ENCODE peak calls at places on chromosomes 7 and 10, in seven cellular contexts. T is COR-L47, I is epithelial cell of esophagus, B is psoas muscle, J is uterus, D is fibroblast of the conjunctiva, X is IMR-90. L is an unnamed sample.

GRCh38 chr7:78983483-78983882 is 470.0 kb downstream of the MAGI2 start:
- DNase-seq in T (no peak), I (no peak), B (no peak), J (no peak), D (no peak), X (no peak), L (no peak)

GRCh38 chr10:46286991-46287693 is at the start of gene ANTXRL:
- DNase-seq in T (no peak), I (no peak), B (no peak), J (peak), D (no peak), X (no peak), L (no peak)

GRCh38 chr10:108375691-108376090 is 1211.2 kb upstream of the SORCS1 start:
- DNase-seq in T (no peak), I (peak), B (no peak), J (no peak), D (peak), X (no peak), L (peak)

GRCh38 chr7:30828591-30828990 is 57.4 kb downstream of the MINDY4 start:
- DNase-seq in T (no peak), I (no peak), B (no peak), J (no peak), D (no peak), X (no peak), L (no peak)

GRCh38 chr7:22445140-22445722 is 54.8 kb downstream of the STEAP1B start:
- DNase-seq in T (no peak), I (peak), B (peak), J (peak), D (no peak), X (peak), L (no peak)

GRCh38 chr10:34109952-34110702 is 705.0 kb downstream of the PARD3 start:
- DNase-seq in T (no peak), I (peak), B (no peak), J (no peak), D (no peak), X (peak), L (peak)

GRCh38 chr10:30510932-30511700 is 77.1 kb downstream of the MAP3K8 start:
- DNase-seq in T (no peak), I (no peak), B (no peak), J (no peak), D (no peak), X (no peak), L (no peak)

GRCh38 chr7:25779002-25779546 is 372.9 kb upstream of the NFE2L3 start:
- DNase-seq in T (no peak), I (no peak), B (no peak), J (no peak), D (no peak), X (no peak), L (no peak)

GRCh38 chr7:39683216-39683845 is 60.0 kb downstream of the RALA start:
- DNase-seq in T (no peak), I (peak), B (no peak), J (no peak), D (no peak), X (peak), L (peak)

GRCh38 chr10:13673165-13673564 is 86.4 kb downstream of the PRPF18 start:
- DNase-seq in T (no peak), I (no peak), B (no peak), J (no peak), D (no peak), X (no peak), L (no peak)

GRCh38 chr7:134293029-134293740 is 23.5 kb downstream of the SLC35B4 start:
- DNase-seq in T (no peak), I (no peak), B (no peak), J (no peak), D (no peak), X (no peak), L (no peak)

GRCh38 chr7:138072726-138073125 is 3.5 kb upstream of the AKR1D1 start:
- DNase-seq in T (no peak), I (no peak), B (no peak), J (no peak), D (no peak), X (no peak), L (no peak)

GRCh38 chr10:121592155-121592890 is 5.9 kb downstream of the FGFR2 start:
- DNase-seq in T (no peak), I (peak), B (no peak), J (no peak), D (no peak), X (no peak), L (no peak)

GRCh38 chr7:122137291-122138077 is 6.6 kb downstream of the AASS start:
- DNase-seq in T (no peak), I (peak), B (no peak), J (no peak), D (peak), X (peak), L (peak)

GRCh38 chr7:142807855-142808460 is 37.2 kb downstream of the PRSS2 start:
- DNase-seq in T (no peak), I (no peak), B (no peak), J (no peak), D (no peak), X (peak), L (peak)

GRCh38 chr10:71742301-71743098 is 22.9 kb upstream of the C10orf105 start:
- DNase-seq in T (no peak), I (no peak), B (no peak), J (no peak), D (no peak), X (no peak), L (no peak)

GRCh38 chr10:113454341-113455061 is 98.4 kb upstream of the HABP2 start:
- DNase-seq in T (peak), I (peak), B (peak), J (peak), D (no peak), X (peak), L (peak)

GRCh38 chr7:7018290-7018689 is 164.1 kb upstream of the C1GALT1 start:
- DNase-seq in T (no peak), I (no peak), B (no peak), J (no peak), D (no peak), X (no peak), L (no peak)

GRCh38 chr7:69622014-69622818 is 23.9 kb downstream of the AUTS2 start:
- DNase-seq in T (no peak), I (no peak), B (no peak), J (no peak), D (no peak), X (no peak), L (no peak)

GRCh38 chr10:114256822-114257221 is 17.8 kb downstream of the VWA2 start:
- DNase-seq in T (no peak), I (no peak), B (no peak), J (no peak), D (no peak), X (no peak), L (no peak)

GRCh38 chr7:96034940-96035727 is 262.8 kb downstream of the DYNC1I1 start:
- DNase-seq in T (peak), I (no peak), B (peak), J (no peak), D (no peak), X (no peak), L (no peak)

GRCh38 chr7:39880556-39880955 is 69.5 kb upstream of the CDK13 start:
- DNase-seq in T (no peak), I (peak), B (no peak), J (no peak), D (peak), X (peak), L (peak)

GRCh38 chr7:39272676-39273075 is 293.5 kb upstream of the YAE1 start:
- DNase-seq in T (no peak), I (no peak), B (no peak), J (no peak), D (no peak), X (no peak), L (no peak)

GRCh38 chr7:75878312-75878768 is 494 bp upstream of the RHBDD2 start:
- DNase-seq in T (no peak), I (no peak), B (no peak), J (no peak), D (no peak), X (no peak), L (no peak)

GRCh38 chr7:130990178-130990832 is 256.3 kb upstream of the KLF14 start:
- DNase-seq in T (no peak), I (no peak), B (no peak), J (no peak), D (no peak), X (no peak), L (no peak)

GRCh38 chr10:8060010-8060703 is 5.7 kb downstream of the GATA3 start:
- DNase-seq in T (no peak), I (no peak), B (no peak), J (no peak), D (no peak), X (peak), L (no peak)

GRCh38 chr7:921071-921461 is 33.4 kb downstream of the ADAP1 start:
- DNase-seq in T (no peak), I (no peak), B (peak), J (no peak), D (no peak), X (no peak), L (no peak)

GRCh38 chr7:126700807-126701604 is 551.7 kb downstream of the GRM8 start:
- DNase-seq in T (no peak), I (peak), B (no peak), J (no peak), D (peak), X (peak), L (peak)

GRCh38 chr10:32346551-32347362 is at the start of gene EPC1:
- DNase-seq in T (peak), I (peak), B (peak), J (peak), D (peak), X (peak), L (peak)

GRCh38 chr10:122151121-122151694 is 119.9 kb upstream of the BTBD16 start:
- DNase-seq in T (no peak), I (no peak), B (no peak), J (no peak), D (no peak), X (no peak), L (no peak)

GRCh38 chr10:47042815-47043750 is 131.9 kb downstream of the PTPN20 start:
- DNase-seq in T (no peak), I (peak), B (peak), J (no peak), D (no peak), X (no peak), L (no peak)

GRCh38 chr7:96273716-96274115 is 48.2 kb downstream of the SLC25A13 start:
- DNase-seq in T (no peak), I (no peak), B (no peak), J (no peak), D (peak), X (no peak), L (no peak)

GRCh38 chr10:110805292-110805691 is 66.4 kb upstream of the PDCD4 start:
- DNase-seq in T (no peak), I (peak), B (no peak), J (no peak), D (no peak), X (no peak), L (no peak)

GRCh38 chr10:76582536-76582935 is 1055.1 kb downstream of the KCNMA1 start:
- DNase-seq in T (no peak), I (peak), B (no peak), J (no peak), D (no peak), X (peak), L (no peak)

GRCh38 chr7:75033064-75033463 is 40.5 kb downstream of the RCC1L start:
- DNase-seq in T (no peak), I (no peak), B (no peak), J (no peak), D (no peak), X (no peak), L (no peak)

GRCh38 chr7:112204072-112204775 is 2.0 kb downstream of the DOCK4 start:
- DNase-seq in T (peak), I (peak), B (no peak), J (no peak), D (no peak), X (no peak), L (peak)

GRCh38 chr7:50953820-50954219 is 171.1 kb upstream of the GRB10 start:
- DNase-seq in T (no peak), I (peak), B (no peak), J (no peak), D (no peak), X (peak), L (peak)

GRCh38 chr10:317219-317868 is 182.1 kb downstream of the ZMYND11 start:
- DNase-seq in T (no peak), I (no peak), B (no peak), J (no peak), D (no peak), X (peak), L (peak)

GRCh38 chr7:63925262-63925625 is 73.4 kb upstream of the ZNF722 start:
- DNase-seq in T (no peak), I (no peak), B (no peak), J (no peak), D (no peak), X (no peak), L (no peak)

GRCh38 chr10:26543567-26544306 is 105.6 kb downstream of the APBB1IP start:
- DNase-seq in T (no peak), I (no peak), B (no peak), J (no peak), D (no peak), X (no peak), L (peak)

L was measured in fibroblast of mammary gland.